ENCODE peak calls at places on chromosomes 6 and 20, in five cellular contexts. F is fibroblast of lung; Y is astrocyte; G is endothelial cell of umbilical vein; W is CD8-positive, alpha-beta T cell. V is an unnamed sample.

GRCh38 chr6:17725083-17725482 is 18.4 kb upstream of the NUP153 start:
- DNase-seq in F (peak), Y (peak), G (peak), W (no peak), V (no peak)

GRCh38 chr20:61730631-61731362 is 334.9 kb downstream of the TAF4 start:
- DNase-seq in F (no peak), Y (no peak), G (no peak), W (no peak), V (no peak)

GRCh38 chr6:148239215-148239614 is 103.4 kb upstream of the SASH1 start:
- DNase-seq in F (no peak), Y (no peak), G (no peak), W (no peak), V (no peak)

GRCh38 chr20:53995949-53996348 is 74.4 kb downstream of the BCAS1 start:
- DNase-seq in F (peak), Y (no peak), G (no peak), W (no peak), V (no peak)

GRCh38 chr6:124495316-124496176 is 466.7 kb upstream of the RNF217 start:
- DNase-seq in F (peak), Y (peak), G (no peak), W (no peak), V (no peak)

GRCh38 chr20:2140561-2140960 is 38.9 kb downstream of the STK35 start:
- DNase-seq in F (peak), Y (peak), G (no peak), W (no peak), V (no peak)

GRCh38 chr6:74409447-74409846 is 713.4 kb downstream of the CD109 start:
- DNase-seq in F (peak), Y (peak), G (peak), W (no peak), V (peak)

GRCh38 chr20:3071610-3072529 is at the start of gene OXT:
- DNase-seq in F (peak), Y (no peak), G (peak), W (peak), V (no peak)

GRCh38 chr6:85275338-85275985 is 174.4 kb upstream of the NT5E start:
- DNase-seq in F (no peak), Y (no peak), G (no peak), W (no peak), V (no peak)

GRCh38 chr20:5265339-5265985 is 51.3 kb downstream of the PROKR2 start:
- DNase-seq in F (no peak), Y (no peak), G (no peak), W (no peak), V (no peak)

GRCh38 chr20:17036546-17036945 is 190.3 kb upstream of the PCSK2 start:
- DNase-seq in F (peak), Y (peak), G (no peak), W (no peak), V (no peak)

GRCh38 chr6:147201885-147202515 is 2.2 kb upstream of the STXBP5 start:
- DNase-seq in F (peak), Y (peak), G (no peak), W (no peak), V (no peak)

GRCh38 chr6:30821862-30822784 is 62.2 kb upstream of the DDR1 start:
- DNase-seq in F (peak), Y (no peak), G (peak), W (no peak), V (peak)

GRCh38 chr6:87671555-87672029 is 30.4 kb downstream of the AKIRIN2 start:
- DNase-seq in F (no peak), Y (no peak), G (no peak), W (no peak), V (no peak)

GRCh38 chr6:164039954-164040375 is 625.4 kb downstream of the QKI start:
- DNase-seq in F (no peak), Y (no peak), G (peak), W (no peak), V (no peak)
- TF ChIP-seq CTCF in F (no peak), Y (no peak), G (no peak), W (no peak), V (no peak)

DNA sequence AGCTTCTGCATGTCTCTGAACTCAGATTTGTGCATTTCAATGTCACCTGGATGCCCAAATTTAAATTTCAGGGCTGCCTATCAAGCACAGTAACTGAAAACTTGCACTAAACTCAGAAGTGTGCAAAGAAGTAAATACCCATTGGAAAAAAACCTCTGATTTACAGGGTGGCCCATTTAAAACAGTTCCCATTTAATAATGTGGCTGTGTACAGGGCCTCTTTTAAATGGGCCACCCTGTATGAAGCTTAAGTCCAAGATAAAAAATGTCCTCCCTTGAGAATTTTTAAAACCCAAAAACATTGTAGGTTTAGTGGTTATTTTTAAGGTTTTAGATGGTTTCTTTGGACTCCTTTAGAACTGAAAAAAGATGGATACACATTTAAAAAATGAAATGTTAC is 202.1 kb upstream of the RUNX2 start:
- DNase-seq in F (no peak), Y (no peak), G (no peak), W (no peak), V (no peak)
- H3K27ac ChIP-seq in F (no peak), Y (no peak), G (no peak), W (no peak), V (no peak)

DNA sequence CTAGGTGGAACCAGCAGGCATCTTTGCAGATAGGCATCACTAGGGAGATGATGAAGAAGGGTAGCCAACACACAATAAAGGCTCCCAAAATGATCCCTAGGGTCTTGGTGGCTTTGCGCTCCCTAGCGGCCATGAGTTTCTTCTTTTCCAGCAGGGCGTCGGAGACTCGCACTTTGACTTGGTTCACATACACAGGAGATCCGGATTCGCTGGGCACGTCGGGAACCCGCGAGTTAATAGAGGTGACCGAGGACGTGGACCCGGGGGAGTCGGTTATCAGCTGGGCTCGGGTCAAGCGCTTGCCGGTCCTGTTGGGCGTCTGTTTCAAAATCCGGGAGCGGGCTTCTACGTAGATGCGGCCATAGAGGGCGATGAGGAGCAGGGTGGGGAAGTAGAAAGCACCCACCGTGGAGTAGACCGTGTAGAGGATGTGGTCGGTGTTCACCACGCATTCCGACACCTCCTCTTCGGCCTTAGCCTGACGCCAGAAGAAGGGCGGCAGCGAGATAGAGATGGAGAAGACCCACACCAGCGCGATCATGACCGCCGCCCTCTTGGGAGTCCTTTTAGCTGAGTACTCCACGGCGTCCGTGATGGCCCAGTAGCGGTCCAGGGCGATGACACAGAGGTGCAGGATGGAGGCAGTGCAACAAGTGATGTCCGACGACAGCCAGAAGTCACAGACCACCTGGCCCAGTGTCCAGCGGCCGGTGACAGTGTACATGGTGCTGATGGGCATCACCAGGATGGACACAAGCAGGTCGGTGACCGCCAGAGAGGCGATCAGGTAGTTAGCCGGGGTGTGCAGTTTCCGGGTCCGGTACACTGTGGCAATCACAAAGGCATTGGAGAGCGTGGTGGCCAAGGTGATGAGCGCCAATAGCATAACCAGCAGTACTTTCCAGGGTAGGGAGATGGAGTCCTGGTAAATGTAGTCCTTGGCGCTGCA is 658 bp downstream of the HTR1B start:
- DNase-seq in F (peak), Y (peak), G (peak), W (no peak), V (no peak)
- TF ChIP-seq CTCF in F (peak), Y (peak), G (peak), W (no peak), V (no peak)

GRCh38 chr20:47784599-47785320 is 521 bp downstream of the SULF2 start:
- DNase-seq in F (peak), Y (peak), G (peak), W (no peak), V (peak)
- H3K27ac ChIP-seq in F (no peak), Y (peak), G (peak), W (no peak), V (peak)

GRCh38 chr20:49889943-49890650 is 25.2 kb downstream of the SPATA2 start:
- DNase-seq in F (no peak), Y (no peak), G (no peak), W (no peak), V (peak)
- TF ChIP-seq CTCF in F (no peak), Y (no peak), G (no peak), W (no peak), V (peak)

GRCh38 chr6:157229219-157229607 is 94.1 kb downstream of the TMEM242 start:
- DNase-seq in F (no peak), Y (no peak), G (no peak), W (no peak), V (no peak)

GRCh38 chr6:157232161-157232895 is 91.0 kb downstream of the TMEM242 start:
- DNase-seq in F (no peak), Y (no peak), G (no peak), W (no peak), V (no peak)

GRCh38 chr6:157229733-157230132 is 93.6 kb downstream of the TMEM242 start:
- DNase-seq in F (no peak), Y (no peak), G (no peak), W (no peak), V (no peak)

GRCh38 chr6:157233156-157233555 is 90.2 kb downstream of the TMEM242 start:
- DNase-seq in F (no peak), Y (no peak), G (no peak), W (no peak), V (no peak)

DNA sequence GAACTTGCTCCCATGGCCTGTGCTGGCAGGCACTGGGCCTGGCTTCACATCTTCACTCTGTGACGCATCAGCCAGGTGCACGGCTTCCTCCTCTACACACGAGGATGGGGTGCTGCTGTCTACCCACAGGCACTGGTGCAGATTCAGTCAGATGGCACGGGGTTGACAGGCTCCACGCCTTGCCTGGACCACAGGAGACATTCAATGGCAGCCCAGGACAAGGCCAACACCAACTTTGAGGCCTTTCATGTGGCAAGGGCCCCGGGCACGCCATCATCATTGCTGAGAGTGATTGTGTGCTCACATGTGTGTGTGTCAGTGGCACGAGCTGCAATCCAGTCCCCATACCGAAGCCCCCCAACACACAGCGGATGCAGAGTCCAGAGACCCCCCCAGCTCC is 92.3 kb downstream of the TMEM242 start:
- DNase-seq in F (no peak), Y (no peak), G (no peak), W (no peak), V (no peak)
- H3K27ac ChIP-seq in F (no peak), Y (no peak), G (no peak), W (no peak), V (no peak)

DNA sequence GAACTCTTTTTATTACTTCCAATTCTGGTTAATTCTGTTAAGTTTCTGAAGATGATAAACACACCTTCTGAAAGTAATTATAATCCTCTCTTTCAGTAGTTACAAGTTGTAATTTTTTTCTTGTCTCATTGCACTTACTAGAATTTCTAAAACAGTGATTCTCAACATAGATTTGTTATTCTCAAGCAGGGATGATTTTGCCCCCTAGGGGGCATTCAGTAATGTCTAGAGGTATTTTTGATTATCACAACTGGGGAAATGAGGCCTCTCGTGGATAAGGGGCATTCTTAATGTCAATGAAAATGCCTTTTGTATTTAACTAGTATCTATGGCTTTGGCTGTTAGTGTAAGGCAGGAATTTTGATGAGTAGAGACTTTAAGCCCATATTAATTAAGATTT is 39.4 kb upstream of the MAFB start:
- DNase-seq in F (no peak), Y (no peak), G (no peak), W (no peak), V (peak)
- TF ChIP-seq CTCF in F (peak), Y (no peak), G (peak), W (no peak), V (peak)

GRCh38 chr20:31590717-31591225 is 14.3 kb upstream of the ID1 start:
- DNase-seq in F (no peak), Y (no peak), G (no peak), W (no peak), V (no peak)

GRCh38 chr20:31593221-31594001 is 11.7 kb upstream of the ID1 start:
- DNase-seq in F (peak), Y (peak), G (peak), W (no peak), V (peak)

DNA sequence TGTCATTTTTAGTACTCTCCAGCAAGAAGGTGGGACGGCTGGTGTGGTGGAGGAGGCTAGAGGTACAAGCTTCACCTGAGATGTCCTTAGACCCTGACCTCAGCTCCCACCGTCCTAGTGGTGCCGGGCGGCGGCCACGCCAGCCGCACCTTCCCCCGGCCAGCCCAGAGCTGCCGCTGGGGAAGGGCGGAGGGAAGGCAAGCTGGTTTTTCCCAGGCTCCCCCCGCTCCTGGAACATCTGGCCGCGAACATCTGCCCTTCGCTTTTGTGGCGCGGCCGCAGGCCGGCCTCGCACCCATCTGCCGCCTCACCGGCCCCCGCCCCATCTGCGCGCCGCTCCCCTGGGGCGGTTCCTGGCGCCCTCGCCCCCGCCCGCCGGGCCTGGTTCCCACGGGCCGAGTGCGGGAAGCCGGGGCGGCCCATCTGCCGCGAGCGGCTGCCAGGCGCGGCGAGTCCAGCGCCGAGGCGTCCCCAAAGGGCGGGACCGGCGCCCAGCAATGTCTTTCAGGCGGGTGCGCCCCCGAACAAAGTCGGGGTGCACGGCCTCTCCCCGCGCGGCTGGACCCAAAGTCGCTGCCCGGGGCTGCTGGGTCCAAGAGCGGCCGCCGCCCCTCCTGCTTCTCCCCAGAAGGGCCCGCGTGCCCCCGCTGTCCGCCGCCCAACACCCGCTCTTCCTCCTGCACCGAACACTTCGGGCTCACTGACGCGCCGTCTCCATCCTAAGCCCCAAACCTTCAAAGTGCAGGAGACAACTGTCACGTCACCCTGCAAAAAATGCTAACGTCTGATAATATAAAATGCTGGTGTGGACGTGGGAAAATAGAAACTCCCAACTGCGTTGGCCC is 17.3 kb upstream of the ID1 start:
- DNase-seq in F (peak), Y (no peak), G (peak), W (no peak), V (no peak)
- H3K27ac ChIP-seq in F (peak), Y (no peak), G (no peak), W (no peak), V (no peak)

GRCh38 chr6:116450185-116450710 is 10.9 kb upstream of the CALHM6 start:
- DNase-seq in F (no peak), Y (no peak), G (no peak), W (no peak), V (no peak)

GRCh38 chr6:116447052-116447451 is 14.1 kb upstream of the CALHM6 start:
- DNase-seq in F (no peak), Y (peak), G (peak), W (no peak), V (peak)

GRCh38 chr6:116444991-116445566 is 16.1 kb upstream of the CALHM6 start:
- DNase-seq in F (no peak), Y (no peak), G (no peak), W (no peak), V (no peak)

GRCh38 chr6:116446399-116446798 is 14.8 kb upstream of the CALHM6 start:
- DNase-seq in F (peak), Y (peak), G (no peak), W (no peak), V (peak)

GRCh38 chr6:116447496-116448011 is 13.6 kb upstream of the CALHM6 start:
- DNase-seq in F (peak), Y (peak), G (no peak), W (no peak), V (peak)
- TF ChIP-seq CTCF in F (no peak), Y (no peak), G (no peak), W (no peak), V (no peak)

V was measured in PC-3.